ENCODE peak calls at places on chromosomes 12 and 14, in eight cellular contexts. D is transverse colon, P is Peyer's patch, M is esophagus muscularis mucosa, I is endothelial cell of umbilical vein, Z is stomach, Q is body of pancreas, E is adrenal gland. T is an unnamed sample. For H3K27me3, the result is how much of the 10 kb centered on the place peaks cover.

GRCh38 chr14:95315156-95315555 is 4.6 kb downstream of the CLMN start:
- DNase-seq in D (no peak), P (no peak), M (no peak), I (no peak), Z (no peak), Q (no peak), E (no peak), T (no peak)

GRCh38 chr12:34404377-34405285 is 382.3 kb downstream of the ALG10 start:
- DNase-seq in D (peak), P (peak), M (peak), I (no peak), Z (peak), Q (peak), E (peak), T (peak)

GRCh38 chr14:33931439-33931838 is 19.4 kb downstream of the EGLN3 start:
- DNase-seq in D (no peak), P (no peak), M (no peak), I (no peak), Z (no peak), Q (no peak), E (no peak), T (no peak)

GRCh38 chr14:101639257-101639833 is 78.0 kb downstream of the DIO3 start:
- DNase-seq in D (no peak), P (no peak), M (no peak), I (no peak), Z (no peak), Q (no peak), E (no peak), T (no peak)

GRCh38 chr12:87304406-87304805 is 724.8 kb downstream of the C12orf50 start:
- DNase-seq in D (no peak), P (no peak), M (no peak), I (no peak), Z (no peak), Q (no peak), E (no peak), T (no peak)

GRCh38 chr12:28232212-28232928 is 42.1 kb downstream of the CCDC91 start:
- DNase-seq in D (no peak), P (no peak), M (no peak), I (no peak), Z (no peak), Q (no peak), E (no peak), T (no peak)

GRCh38 chr12:131604146-131604844 is 106.6 kb upstream of the SFSWAP start:
- DNase-seq in D (peak), P (peak), M (no peak), I (no peak), Z (no peak), Q (no peak), E (no peak), T (no peak)

GRCh38 chr14:65229431-65230286 is 127.3 kb upstream of the MAX start:
- DNase-seq in D (peak), P (peak), M (no peak), I (peak), Z (peak), Q (peak), E (peak), T (peak)

GRCh38 chr12:52778833-52779232 is 1.7 kb upstream of the KRT76 start:
- DNase-seq in D (no peak), P (no peak), M (no peak), I (no peak), Z (no peak), Q (no peak), E (no peak), T (no peak)

GRCh38 chr12:19095331-19095730 is 34.2 kb upstream of the PLEKHA5 start:
- DNase-seq in D (no peak), P (no peak), M (no peak), I (no peak), Z (no peak), Q (no peak), E (no peak), T (no peak)

GRCh38 chr12:45703942-45704341 is 25.6 kb upstream of the ARID2 start:
- DNase-seq in D (no peak), P (no peak), M (no peak), I (no peak), Z (no peak), Q (no peak), E (no peak), T (no peak)

GRCh38 chr14:41449057-41449456 is 157.6 kb upstream of the LRFN5 start:
- DNase-seq in D (no peak), P (no peak), M (no peak), I (no peak), Z (no peak), Q (no peak), E (no peak), T (no peak)

GRCh38 chr12:91577586-91578539 is 395.2 kb upstream of the DCN start:
- DNase-seq in D (no peak), P (no peak), M (no peak), I (peak), Z (no peak), Q (no peak), E (no peak), T (no peak)

GRCh38 chr12:123005081-123005626 is 24.7 kb downstream of the ARL6IP4 start:
- DNase-seq in D (no peak), P (no peak), M (no peak), I (no peak), Z (no peak), Q (no peak), E (no peak), T (no peak)

GRCh38 chr12:121669525-121669908 is at the start of gene MORN3:
- DNase-seq in D (no peak), P (no peak), M (no peak), I (no peak), Z (no peak), Q (no peak), E (no peak), T (no peak)

GRCh38 chr12:12506541-12506940 is 56.1 kb downstream of the DUSP16 start:
- DNase-seq in D (no peak), P (no peak), M (no peak), I (no peak), Z (no peak), Q (no peak), E (no peak), T (no peak)

GRCh38 chr12:124914392-124915248 is at the start of gene UBC:
- DNase-seq in D (peak), P (peak), M (peak), I (peak), Z (peak), Q (peak), E (peak), T (peak)

GRCh38 chr12:124915249-124916236 is 1.1 kb upstream of the UBC start:
- DNase-seq in D (peak), P (peak), M (no peak), I (peak), Z (peak), Q (peak), E (no peak), T (peak)

GRCh38 chr12:124917841-124918621 is 3.6 kb upstream of the UBC start:
- DNase-seq in D (no peak), P (no peak), M (no peak), I (no peak), Z (no peak), Q (no peak), E (peak), T (no peak)

GRCh38 chr12:124917135-124917840 is 2.8 kb upstream of the UBC start:
- DNase-seq in D (peak), P (peak), M (peak), I (peak), Z (peak), Q (peak), E (peak), T (peak)

GRCh38 chr12:124916370-124917134 is 2.1 kb upstream of the UBC start:
- DNase-seq in D (peak), P (peak), M (no peak), I (peak), Z (peak), Q (peak), E (peak), T (peak)
- TF ChIP-seq POLR2A in D (peak), P (peak), M (no peak), I (no peak), Z (no peak), Q (peak), E (no peak), T (peak)

GRCh38 chr12:57739387-57739786 is 845 bp upstream of the AGAP2 start:
- DNase-seq in D (no peak), P (no peak), M (no peak), I (no peak), Z (no peak), Q (no peak), E (no peak), T (no peak)
- H3K27me3 ChIP-seq in D (half or more), P (under half), M (half or more), I (half or more), Z (half or more), Q (under half), E (under half), T (under half)

GRCh38 chr12:96383371-96383770 is 16.9 kb downstream of the CDK17 start:
- DNase-seq in D (no peak), P (no peak), M (no peak), I (no peak), Z (no peak), Q (no peak), E (no peak), T (no peak)
- TF ChIP-seq POLR2A in D (no peak), P (no peak), M (no peak), I (no peak), Z (no peak), Q (no peak), E (no peak), T (no peak)

GRCh38 chr12:109928058-109928656 is 28.1 kb downstream of the TCHP start:
- DNase-seq in D (no peak), P (peak), M (no peak), I (no peak), Z (no peak), Q (no peak), E (no peak), T (no peak)

GRCh38 chr12:109932878-109933503 is 32.9 kb downstream of the TCHP start:
- DNase-seq in D (no peak), P (peak), M (no peak), I (no peak), Z (no peak), Q (peak), E (peak), T (no peak)

GRCh38 chr12:109934026-109934425 is 34.0 kb downstream of the TCHP start:
- DNase-seq in D (no peak), P (no peak), M (no peak), I (peak), Z (no peak), Q (no peak), E (no peak), T (no peak)

GRCh38 chr12:109930028-109930800 is 30.1 kb downstream of the TCHP start:
- DNase-seq in D (no peak), P (no peak), M (no peak), I (no peak), Z (no peak), Q (peak), E (no peak), T (no peak)

DNA sequence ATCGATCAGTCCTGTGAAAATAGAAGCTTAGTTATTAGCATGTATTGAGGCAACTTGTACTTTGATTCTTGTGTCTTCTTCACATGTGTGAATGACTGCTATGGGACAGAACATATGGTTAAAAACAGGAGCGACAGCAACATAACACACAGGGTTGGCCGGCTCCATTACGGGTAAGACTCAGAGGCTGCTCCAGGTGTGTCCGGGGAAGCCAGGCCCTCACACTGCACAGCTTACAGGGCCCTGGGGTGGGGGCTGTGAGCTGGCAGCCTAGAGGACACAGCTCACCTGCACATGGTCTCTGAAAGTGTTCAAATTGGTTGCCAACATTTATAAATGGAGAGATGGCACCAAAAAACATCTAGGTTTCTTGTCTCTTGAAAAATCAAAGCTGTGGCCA is 31.1 kb downstream of the TCHP start:
- DNase-seq in D (no peak), P (no peak), M (no peak), I (no peak), Z (no peak), Q (no peak), E (no peak), T (no peak)
- H3K27me3 ChIP-seq in D (under half), P (under half), M (under half), I (under half), Z (under half), Q (under half), E (under half), T (under half)

GRCh38 chr12:47277071-47277408 is 197.3 kb upstream of the AMIGO2 start:
- DNase-seq in D (no peak), P (no peak), M (no peak), I (no peak), Z (peak), Q (peak), E (no peak), T (no peak)
- TF ChIP-seq POLR2A in D (no peak), P (no peak), M (no peak), I (no peak), Z (no peak), Q (no peak), E (no peak), T (no peak)

GRCh38 chr14:59204305-59204704 is 15.8 kb downstream of the DAAM1 start:
- DNase-seq in D (no peak), P (no peak), M (no peak), I (no peak), Z (no peak), Q (no peak), E (no peak), T (no peak)
- H3K27me3 ChIP-seq in D (under half), P (under half), M (under half), I (under half), Z (under half), Q (under half), E (under half), T (under half)

T was measured in right lobe of liver.